ENCODE peak calls at places on chromosomes 12 and 14, in nine cellular contexts. R, Y, V, P, O, N, Z, B and H are unnamed samples. For H3K4me1, the result is how much of the 10 kb centered on the place peaks cover.

GRCh38 chr14:95265106-95266094 is 54.3 kb downstream of the CLMN start:
- DNase-seq in R (no peak), B (peak), P (peak), V (no peak), Y (no peak), Z (peak), N (peak), O (peak), H (peak)

GRCh38 chr12:13250416-13250815 is 53.9 kb downstream of the EMP1 start:
- DNase-seq in N (peak), R (no peak), Y (no peak), V (no peak), B (peak), Z (no peak), P (no peak), O (peak), H (no peak)

GRCh38 chr12:48184549-48184922 is 1.1 kb downstream of the CCDC184 start:
- DNase-seq in Z (no peak), Y (no peak), O (no peak), V (no peak), B (no peak), P (no peak), R (no peak), N (no peak), H (no peak)

GRCh38 chr12:75738486-75738885 is 227.1 kb upstream of the KRR1 start:
- DNase-seq in O (peak), Z (no peak), B (no peak), Y (no peak), R (no peak), V (no peak), N (peak), P (no peak), H (no peak)

GRCh38 chr12:113515082-113515856 is 43.6 kb upstream of the LHX5 start:
- DNase-seq in N (no peak), R (no peak), P (no peak), V (no peak), B (no peak), O (no peak), Z (no peak), Y (no peak), H (no peak)

GRCh38 chr12:11722578-11723138 is 73.2 kb downstream of the ETV6 start:
- DNase-seq in Z (no peak), O (no peak), Y (no peak), N (no peak), V (no peak), B (no peak), P (no peak), R (no peak), H (no peak)

GRCh38 chr12:105906545-105906944 is 232.2 kb downstream of the NUAK1 start:
- DNase-seq in B (no peak), V (no peak), Z (no peak), N (peak), Y (no peak), P (no peak), O (peak), R (no peak), H (no peak)

GRCh38 chr12:115341442-115341841 is 657.5 kb upstream of the TBX3 start:
- DNase-seq in N (peak), O (peak), R (no peak), Y (peak), P (no peak), B (peak), Z (peak), V (peak), H (peak)

GRCh38 chr12:53378705-53379388 is 1.1 kb upstream of the SP1 start:
- DNase-seq in V (no peak), Z (no peak), N (no peak), Y (no peak), P (peak), R (no peak), B (no peak), O (no peak), H (no peak)

GRCh38 chr14:41604793-41605534 is 1.7 kb upstream of the LRFN5 start:
- DNase-seq in R (peak), Y (no peak), V (peak), B (no peak), O (peak), P (no peak), Z (peak), N (peak), H (no peak)

GRCh38 chr14:34781242-34781641 is 66.8 kb upstream of the CFL2 start:
- DNase-seq in N (peak), O (peak), Z (peak), P (no peak), R (no peak), Y (no peak), V (no peak), B (no peak), H (no peak)

GRCh38 chr12:132250707-132251106 is 78.7 kb downstream of the GALNT9 start:
- DNase-seq in B (no peak), Z (no peak), Y (no peak), R (peak), O (no peak), N (no peak), P (no peak), V (peak), H (no peak)

GRCh38 chr14:31827325-31827724 is 249.8 kb upstream of the ARHGAP5 start:
- DNase-seq in Z (no peak), V (no peak), O (no peak), R (no peak), N (no peak), B (no peak), Y (no peak), P (no peak), H (no peak)

GRCh38 chr14:31829256-31829923 is 247.7 kb upstream of the ARHGAP5 start:
- DNase-seq in R (no peak), B (no peak), P (no peak), V (no peak), Y (no peak), O (peak), N (peak), Z (peak), H (no peak)

GRCh38 chr14:31825459-31825858 is 251.6 kb upstream of the ARHGAP5 start:
- DNase-seq in Y (no peak), O (no peak), R (no peak), Z (no peak), B (no peak), P (no peak), N (no peak), V (no peak), H (no peak)
- TF ChIP-seq CTCF in Y (no peak), O (no peak), R (no peak), Z (no peak), B (no peak), P (no peak), N (no peak), V (no peak), H (no peak)

DNA sequence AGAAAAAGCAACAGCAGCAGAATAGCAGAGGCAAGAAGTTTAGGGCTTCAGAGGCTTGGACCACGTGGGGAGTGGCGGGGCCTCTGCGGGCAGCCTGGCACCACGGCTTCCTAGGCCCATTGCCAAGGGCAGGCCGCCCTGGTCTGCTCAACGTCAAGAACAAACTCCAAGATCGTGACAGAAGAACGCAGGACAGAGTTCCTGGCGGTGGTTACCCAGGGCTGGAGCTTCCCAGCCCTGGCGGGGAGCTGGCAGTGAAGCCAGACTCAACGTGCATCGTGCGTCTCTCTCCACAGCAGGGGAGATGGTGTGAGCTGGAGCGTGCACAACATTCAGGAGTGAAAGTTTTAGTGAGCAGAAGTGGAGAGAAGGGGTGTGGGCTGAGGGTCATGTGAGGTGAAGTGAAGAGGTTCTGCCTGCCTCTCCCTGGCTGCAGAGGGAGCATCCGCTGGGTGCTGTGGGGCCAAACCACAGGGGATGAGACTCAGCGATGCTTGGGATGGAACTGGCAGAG is 13.9 kb upstream of the CACNA2D4 start:
- DNase-seq in R (no peak), Z (peak), P (no peak), V (no peak), N (peak), B (no peak), Y (no peak), O (peak), H (peak)
- H3K4me3 ChIP-seq in R (no peak), Z (no peak), P (no peak), V (no peak), N (no peak), B (no peak), Y (no peak), O (no peak), H (no peak)

DNA sequence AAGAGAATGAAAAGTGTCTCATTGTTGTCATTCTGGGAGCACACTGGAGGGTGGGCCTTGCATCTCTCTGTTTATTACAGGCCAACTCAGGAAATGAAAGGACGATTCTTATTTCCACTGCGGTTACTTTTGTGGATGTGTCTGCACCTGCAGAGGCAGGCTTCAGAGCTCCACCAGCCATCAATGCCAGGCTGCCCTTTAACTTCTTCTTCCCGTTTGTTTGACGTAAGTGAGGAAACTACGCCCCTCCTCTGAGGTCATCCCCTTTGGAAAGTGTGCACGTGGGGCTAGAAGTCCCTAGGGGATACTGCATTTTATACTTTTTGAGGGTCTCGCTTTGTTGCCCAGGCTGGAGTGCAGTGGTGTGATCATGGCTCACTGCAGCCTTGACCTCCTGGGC is 33.7 kb downstream of the TCTN1 start:
- DNase-seq in O (no peak), N (no peak), Z (no peak), V (no peak), P (peak), R (no peak), Y (no peak), B (no peak), H (no peak)
- H3K4me1 ChIP-seq in O (under half), N (under half), Z (under half), V (under half), P (under half), R (under half), Y (under half), B (under half), H (under half)

GRCh38 chr14:49919825-49920224 is 26.9 kb downstream of the ARF6 start:
- DNase-seq in N (no peak), B (no peak), P (no peak), O (no peak), V (no peak), Z (no peak), Y (no peak), R (no peak), H (no peak)

GRCh38 chr14:49918709-49919108 is 25.8 kb downstream of the ARF6 start:
- DNase-seq in Z (no peak), V (no peak), B (no peak), O (no peak), N (no peak), Y (no peak), P (no peak), R (no peak), H (no peak)

GRCh38 chr14:49920260-49920659 is 27.4 kb downstream of the ARF6 start:
- DNase-seq in B (no peak), O (no peak), N (no peak), V (no peak), Z (no peak), Y (no peak), R (no peak), P (no peak), H (no peak)

GRCh38 chr14:49920935-49921334 is 28.1 kb downstream of the ARF6 start:
- DNase-seq in V (no peak), R (no peak), P (no peak), Z (no peak), N (no peak), B (no peak), Y (no peak), O (no peak), H (no peak)

DNA sequence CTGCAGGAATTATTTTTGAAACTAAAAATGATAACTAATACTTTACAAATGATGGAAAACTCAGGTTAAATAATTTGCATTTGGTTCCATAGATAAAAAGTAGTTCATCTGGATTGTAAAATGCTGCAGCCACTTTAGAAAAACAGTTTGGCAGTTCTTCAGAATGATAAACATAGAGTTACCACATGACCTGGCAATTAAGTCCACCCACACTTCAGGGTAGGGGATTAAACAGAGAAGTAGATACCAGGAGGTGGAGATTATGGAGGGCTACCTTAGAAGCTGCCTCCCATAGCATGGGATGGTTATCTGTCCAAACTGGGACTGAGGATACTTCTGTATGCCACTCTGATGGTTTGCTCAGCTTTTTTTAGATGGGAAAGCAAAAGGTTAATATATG is 22.2 kb downstream of the ARF6 start:
- DNase-seq in O (no peak), N (no peak), Y (no peak), Z (no peak), B (no peak), R (no peak), V (no peak), P (no peak), H (no peak)
- TF ChIP-seq CTCF in O (no peak), N (no peak), Y (no peak), Z (no peak), B (no peak), R (no peak), V (no peak), P (no peak), H (no peak)

GRCh38 chr12:124995200-124995961 is 1.9 kb downstream of the BRI3BP start:
- DNase-seq in P (peak), Z (no peak), Y (no peak), O (no peak), V (no peak), R (peak), B (no peak), N (no peak), H (no peak)

GRCh38 chr12:124992874-124993567 is 424 bp upstream of the BRI3BP start:
- DNase-seq in B (peak), N (peak), R (peak), Z (peak), P (peak), V (no peak), Y (no peak), O (peak), H (no peak)

GRCh38 chr12:124993568-124994434 is at the start of gene BRI3BP:
- DNase-seq in Z (peak), O (peak), P (peak), R (peak), B (no peak), N (peak), Y (peak), V (peak), H (no peak)

GRCh38 chr12:124998705-124999104 is 5.3 kb downstream of the BRI3BP start:
- DNase-seq in V (no peak), R (peak), B (no peak), Z (no peak), N (no peak), O (no peak), Y (no peak), P (no peak), H (no peak)

GRCh38 chr12:124994435-124994975 is 1.1 kb downstream of the BRI3BP start:
- DNase-seq in R (peak), V (no peak), N (peak), Z (no peak), Y (no peak), P (peak), O (peak), B (no peak), H (no peak)
- H3K4me3 ChIP-seq in R (peak), V (peak), N (peak), Z (peak), Y (peak), P (peak), O (peak), B (peak), H (peak)

GRCh38 chr12:110585231-110585799 is 2.2 kb upstream of the PPTC7 start:
- DNase-seq in B (no peak), V (no peak), R (no peak), Z (peak), N (peak), O (no peak), Y (peak), P (peak), H (no peak)
- H3K4me1 ChIP-seq in B (under half), V (under half), R (under half), Z (under half), N (under half), O (under half), Y (under half), P (under half), H (under half)

GRCh38 chr14:32513571-32514009 is 184.5 kb downstream of the AKAP6 start:
- DNase-seq in R (no peak), Y (no peak), Z (peak), P (no peak), B (no peak), N (peak), O (no peak), V (no peak), H (no peak)
- TF ChIP-seq CTCF in R (peak), Y (peak), Z (no peak), P (peak), B (peak), N (peak), O (peak), V (peak), H (no peak)

DNA sequence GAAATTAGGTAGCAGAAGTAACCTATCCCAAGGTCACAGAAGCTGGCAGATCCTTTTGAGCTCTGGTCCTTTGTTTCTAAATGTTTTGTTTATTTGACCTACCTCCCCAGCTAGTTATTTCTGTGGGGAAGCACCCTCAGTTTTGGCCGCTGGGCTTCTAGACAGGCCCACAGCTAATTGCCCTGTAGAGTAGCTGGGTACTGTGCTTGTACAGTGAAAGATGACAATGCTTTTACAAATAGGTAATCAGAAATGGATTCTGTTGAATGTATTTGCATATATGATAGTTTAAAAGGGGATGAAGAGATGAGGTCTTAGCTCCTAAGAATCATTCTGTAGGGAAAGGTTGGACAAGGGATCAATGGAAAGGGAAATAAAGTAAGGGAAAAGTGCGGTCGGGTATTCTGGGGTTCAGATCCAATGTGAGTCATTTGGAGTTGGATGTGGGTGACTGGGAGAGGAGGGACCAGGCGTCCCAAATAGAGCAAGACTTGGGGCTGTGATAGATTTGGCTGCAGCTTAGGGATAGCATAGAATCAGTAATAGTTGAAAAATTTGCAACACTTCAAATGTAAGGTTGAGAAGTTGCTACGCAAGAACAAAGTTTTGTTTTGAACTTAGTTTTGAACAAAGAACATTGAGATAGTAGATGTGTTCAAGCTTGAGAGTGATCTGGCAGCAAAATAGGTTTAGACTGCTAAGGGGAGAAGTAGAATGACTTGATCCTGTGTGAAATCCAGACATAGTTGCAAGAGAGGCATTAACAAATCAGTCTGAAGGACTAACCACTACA is 3.7 kb downstream of the NUDT4 start:
- DNase-seq in Z (peak), O (peak), B (no peak), P (no peak), R (no peak), N (no peak), V (no peak), Y (no peak), H (no peak)
- H3K4me3 ChIP-seq in Z (peak), O (peak), B (no peak), P (peak), R (peak), N (peak), V (peak), Y (peak), H (peak)

DNA sequence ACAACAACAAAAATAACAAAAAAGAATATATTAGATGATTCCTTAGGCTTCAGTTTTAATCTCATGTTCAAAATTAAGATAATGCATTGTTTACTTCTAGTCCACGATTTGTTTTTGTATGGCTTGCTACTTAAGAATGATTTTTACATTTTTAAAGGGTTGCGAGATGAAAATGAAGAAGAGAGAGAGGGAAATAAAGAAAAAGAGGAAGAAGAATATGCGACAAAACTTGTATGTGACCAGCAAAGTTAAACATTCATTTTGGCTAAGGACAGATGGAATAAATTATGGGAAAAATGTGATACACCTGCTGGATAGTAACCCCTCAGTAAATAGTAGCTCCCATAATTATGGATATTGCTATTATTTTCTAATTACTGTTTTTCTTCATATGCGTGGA is 1.2 kb upstream of the GIT2 start:
- DNase-seq in O (no peak), P (no peak), B (no peak), Z (no peak), Y (no peak), N (no peak), R (no peak), V (no peak), H (no peak)
- H3K4me1 ChIP-seq in O (under half), P (half or more), B (under half), Z (under half), Y (under half), N (under half), R (under half), V (under half), H (half or more)